ENCODE peak calls at places on chromosomes 2 and 18, in nine cellular contexts. T is colonic mucosa, K is heart right ventricle, Z is thoracic aorta, X is coronary artery, E is GM12865, R is uterus, U is left ventricle myocardium inferior, B is AG09309. C is an unnamed sample.

GRCh38 chr18:80033181-80034067 is 810 bp upstream of the RBFA start:
- DNase-seq in T (no peak), K (no peak), Z (peak; percentile 29), X (peak; percentile 96), E (no peak), R (peak; percentile 44), U (no peak), B (no peak), C (peak; percentile 32)

GRCh38 chr18:3209859-3210569 is 9.8 kb downstream of the MYOM1 start:
- DNase-seq in T (no peak), K (no peak), Z (no peak), X (no peak), E (peak; percentile 46), R (no peak), U (no peak), B (no peak), C (no peak)

GRCh38 chr18:30687501-30687900 is 355.0 kb downstream of the DSC3 start:
- DNase-seq in T (no peak), K (no peak), Z (no peak), X (no peak), E (no peak), R (no peak), U (no peak), B (no peak), C (no peak)

GRCh38 chr2:205947621-205948495 is 138.1 kb downstream of the INO80D start:
- DNase-seq in T (peak; percentile 75), K (peak; percentile 57), Z (peak; percentile 11), X (peak; percentile 78), E (peak; percentile 57), R (peak; percentile 75), U (peak; percentile 65), B (peak; percentile 44), C (peak; percentile 48)

GRCh38 chr2:233152541-233152940 is 92.4 kb downstream of the INPP5D start:
- DNase-seq in T (no peak), K (peak; percentile 72), Z (no peak), X (no peak), E (no peak), R (no peak), U (peak; percentile 83), B (no peak), C (no peak)

GRCh38 chr18:47582055-47582454 is 330.6 kb upstream of the SKOR2 start:
- DNase-seq in T (no peak), K (no peak), Z (no peak), X (no peak), E (no peak), R (no peak), U (no peak), B (no peak), C (no peak)

GRCh38 chr2:29587791-29588190 is 333.6 kb downstream of the ALK start:
- DNase-seq in T (no peak), K (no peak), Z (no peak), X (no peak), E (no peak), R (no peak), U (no peak), B (no peak), C (no peak)

GRCh38 chr2:241560883-241561474 is 2.4 kb downstream of the BOK start:
- DNase-seq in T (no peak), K (no peak), Z (no peak), X (no peak), E (no peak), R (no peak), U (no peak), B (no peak), C (no peak)

GRCh38 chr2:218878941-218879761 is 1.5 kb upstream of the WNT10A start:
- DNase-seq in T (no peak), K (no peak), Z (no peak), X (no peak), E (no peak), R (no peak), U (peak; percentile 12), B (no peak), C (no peak)

GRCh38 chr2:121723316-121723715 is 13.4 kb downstream of the NIFK start:
- DNase-seq in T (no peak), K (no peak), Z (no peak), X (no peak), E (no peak), R (no peak), U (no peak), B (no peak), C (no peak)

GRCh38 chr2:28613616-28614501 is 118.0 kb downstream of the PLB1 start:
- DNase-seq in T (no peak), K (no peak), Z (no peak), X (no peak), E (no peak), R (no peak), U (no peak), B (no peak), C (no peak)

GRCh38 chr2:127108090-127108523 is 1.2 kb upstream of the BIN1 start:
- DNase-seq in T (no peak), K (no peak), Z (no peak), X (peak; percentile 69), E (no peak), R (no peak), U (no peak), B (no peak), C (peak; percentile 19)

GRCh38 chr2:163345795-163346573 is 389.8 kb downstream of the FIGN start:
- DNase-seq in T (no peak), K (no peak), Z (no peak), X (no peak), E (peak; percentile 62), R (no peak), U (no peak), B (peak; percentile 20), C (no peak)

GRCh38 chr2:128197059-128197458 is 106.1 kb downstream of the UGGT1 start:
- DNase-seq in T (no peak), K (no peak), Z (no peak), X (no peak), E (no peak), R (no peak), U (no peak), B (no peak), C (no peak)

GRCh38 chr2:181646415-181646987 is 10.4 kb downstream of the CERKL start:
- DNase-seq in T (no peak), K (no peak), Z (no peak), X (no peak), E (no peak), R (no peak), U (no peak), B (no peak), C (no peak)

GRCh38 chr18:64132871-64133270 is 16.0 kb downstream of the LINC00305 start:
- DNase-seq in T (no peak), K (no peak), Z (no peak), X (no peak), E (no peak), R (no peak), U (no peak), B (no peak), C (no peak)

GRCh38 chr2:195677884-195678283 is 20.9 kb downstream of the SLC39A10 start:
- DNase-seq in T (no peak), K (no peak), Z (no peak), X (no peak), E (no peak), R (no peak), U (no peak), B (no peak), C (no peak)

GRCh38 chr2:233418761-233419625 is 64.7 kb downstream of the DGKD start:
- DNase-seq in T (no peak), K (peak; percentile 61), Z (peak; percentile 66), X (peak; percentile 87), E (peak; percentile 84), R (no peak), U (peak; percentile 64), B (no peak), C (no peak)

GRCh38 chr2:5698171-5698570 is 6.0 kb downstream of the SOX11 start:
- DNase-seq in T (no peak), K (no peak), Z (no peak), X (no peak), E (no peak), R (no peak), U (no peak), B (no peak), C (no peak)

GRCh38 chr2:199460101-199460671 is 2.4 kb upstream of the SATB2 start:
- DNase-seq in T (no peak), K (no peak), Z (no peak), X (no peak), E (no peak), R (no peak), U (no peak), B (no peak), C (no peak)

DNA sequence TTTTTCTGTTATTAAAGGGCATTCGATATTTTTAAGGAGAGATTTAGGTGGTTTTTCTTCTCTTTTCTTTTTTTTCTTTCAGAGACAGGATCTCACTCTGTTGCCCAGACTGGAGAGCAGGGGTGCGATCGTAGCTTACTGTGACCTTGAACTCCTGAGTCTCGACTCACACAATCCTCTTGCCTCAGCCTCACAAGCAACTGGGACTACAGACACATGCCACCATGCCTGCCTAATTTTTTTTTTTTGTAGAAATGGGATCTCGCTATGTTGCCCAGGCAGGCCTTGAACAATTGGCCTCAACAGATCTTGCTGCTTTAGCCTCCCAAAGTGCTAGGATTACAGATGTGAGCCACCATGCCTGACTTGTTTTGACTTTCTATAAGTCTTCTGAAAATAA is 26.3 kb downstream of the PMAIP1 start:
- DNase-seq in T (no peak), K (no peak), Z (no peak), X (no peak), E (no peak), R (no peak), U (no peak), B (no peak), C (no peak)
- TF ChIP-seq CTCF in T (no peak), K (no peak), Z (no peak), X (no peak), E (no peak), R (no peak), U (no peak), B (no peak), C (no peak)

GRCh38 chr2:74982581-74982980 is 24.1 kb downstream of the POLE4 start:
- DNase-seq in T (no peak), K (no peak), Z (no peak), X (no peak), E (no peak), R (no peak), U (no peak), B (no peak), C (no peak)
- TF ChIP-seq CTCF in T (no peak), K (no peak), Z (no peak), X (no peak), E (no peak), R (no peak), U (no peak), B (peak; percentile 27), C (no peak)

DNA sequence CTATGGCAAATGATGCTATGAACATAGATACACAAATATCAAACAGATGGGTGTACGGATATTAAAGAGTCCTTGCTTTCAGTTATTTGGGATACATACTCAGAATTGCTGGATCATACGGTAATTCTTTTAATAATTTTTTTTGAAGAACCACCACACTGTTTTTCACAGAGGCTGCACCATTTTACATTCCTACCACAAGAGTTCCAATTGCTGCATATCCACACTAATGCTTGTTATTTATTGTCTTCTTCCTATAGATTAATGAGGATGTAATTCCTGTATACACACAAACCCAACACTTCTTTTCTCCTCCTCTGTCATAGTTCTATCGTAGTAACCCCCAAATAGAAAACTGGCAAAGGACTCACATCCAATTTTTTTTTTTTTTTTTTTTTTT is 21.7 kb downstream of the CD302 start:
- DNase-seq in T (no peak), K (no peak), Z (no peak), X (no peak), E (no peak), R (no peak), U (no peak), B (no peak), C (no peak)
- TF ChIP-seq CTCF in T (no peak), K (no peak), Z (peak; percentile 10), X (no peak), E (no peak), R (no peak), U (no peak), B (peak; percentile 10), C (no peak)

GRCh38 chr2:12050381-12050780 is 303.9 kb downstream of the LPIN1 start:
- DNase-seq in T (no peak), K (no peak), Z (no peak), X (no peak), E (peak; percentile 80), R (no peak), U (no peak), B (peak; percentile 84), C (no peak)
- TF ChIP-seq CTCF in T (no peak), K (no peak), Z (no peak), X (no peak), E (peak; percentile 20), R (no peak), U (no peak), B (peak; percentile 41), C (no peak)